ENCODE peak calls at places on chromosomes 11 and 22, in five cellular contexts. I is neural progenitor cell, K is choroid plexus epithelial cell, R is ovary, E is lower lobe of right lung. U is an unnamed sample.

GRCh38 chr11:114440121-114440860 is 1.0 kb downstream of the REXO2 start:
- DNase-seq in I (peak), E (no peak), K (peak), R (no peak), U (no peak)

GRCh38 chr22:49517211-49517610 is 310.5 kb downstream of the BRD1 start:
- DNase-seq in K (no peak), R (no peak), I (no peak), E (no peak), U (no peak)

GRCh38 chr22:46684706-46685105 is 53.3 kb downstream of the CERK start:
- DNase-seq in R (no peak), I (no peak), K (no peak), E (no peak), U (no peak)

GRCh38 chr11:32029721-32030120 is 61.2 kb upstream of the RCN1 start:
- DNase-seq in E (no peak), I (no peak), R (no peak), K (no peak), U (no peak)

GRCh38 chr11:64016512-64016911 is 19.2 kb upstream of the FLRT1 start:
- DNase-seq in E (no peak), I (no peak), K (no peak), R (no peak), U (no peak)

GRCh38 chr11:19116971-19117759 is at the start of gene ZDHHC13:
- DNase-seq in E (peak), K (peak), R (peak), I (peak), U (peak)

GRCh38 chr11:7057641-7058040 is 31.2 kb upstream of the RBMXL2 start:
- DNase-seq in I (no peak), K (no peak), E (no peak), R (no peak), U (no peak)

GRCh38 chr11:102788334-102789035 is 8.1 kb upstream of the MMP10 start:
- DNase-seq in E (no peak), I (no peak), K (no peak), R (no peak), U (no peak)

GRCh38 chr22:19407649-19408606 is 23.6 kb downstream of the HIRA start:
- DNase-seq in R (no peak), I (no peak), E (no peak), K (peak), U (no peak)

GRCh38 chr11:13284776-13285588 is 7.4 kb downstream of the BMAL1 start:
- DNase-seq in R (no peak), E (no peak), I (no peak), K (no peak), U (no peak)

GRCh38 chr22:46233231-46233630 is 16.9 kb downstream of the CDPF1 start:
- DNase-seq in K (peak), R (no peak), E (no peak), I (no peak), U (peak)

GRCh38 chr11:134206185-134206584 is 17.6 kb downstream of the NCAPD3 start:
- DNase-seq in I (no peak), E (no peak), K (no peak), R (no peak), U (no peak)

GRCh38 chr11:57240757-57241156 is 3.7 kb upstream of the APLNR start:
- DNase-seq in R (no peak), K (no peak), I (peak), E (no peak), U (no peak)

GRCh38 chr11:3803726-3804510 is 4.4 kb upstream of the PGAP2 start:
- DNase-seq in I (no peak), K (no peak), R (no peak), E (no peak), U (no peak)

GRCh38 chr11:56497010-56497409 is 5.8 kb upstream of the OR5M8 start:
- DNase-seq in K (no peak), I (no peak), E (no peak), R (no peak), U (no peak)

GRCh38 chr11:6062691-6063358 is 32.3 kb upstream of the OR56A1 start:
- DNase-seq in K (no peak), R (no peak), E (no peak), I (no peak), U (no peak)

GRCh38 chr22:31605851-31606585 is 56.0 kb downstream of the PISD start:
- DNase-seq in E (peak), I (no peak), R (no peak), K (no peak), U (no peak)

GRCh38 chr22:25199726-25200520 is at the start of gene CRYBB3:
- DNase-seq in E (no peak), I (peak), K (no peak), R (no peak), U (no peak)

GRCh38 chr11:73308963-73309960 is 1.2 kb downstream of the ARHGEF17 start:
- DNase-seq in R (peak), K (peak), E (peak), I (peak), U (peak)

GRCh38 chr22:24426436-24426835 is 963 bp upstream of the ADORA2A start:
- DNase-seq in K (no peak), I (no peak), E (no peak), R (no peak), U (peak)

DNA sequence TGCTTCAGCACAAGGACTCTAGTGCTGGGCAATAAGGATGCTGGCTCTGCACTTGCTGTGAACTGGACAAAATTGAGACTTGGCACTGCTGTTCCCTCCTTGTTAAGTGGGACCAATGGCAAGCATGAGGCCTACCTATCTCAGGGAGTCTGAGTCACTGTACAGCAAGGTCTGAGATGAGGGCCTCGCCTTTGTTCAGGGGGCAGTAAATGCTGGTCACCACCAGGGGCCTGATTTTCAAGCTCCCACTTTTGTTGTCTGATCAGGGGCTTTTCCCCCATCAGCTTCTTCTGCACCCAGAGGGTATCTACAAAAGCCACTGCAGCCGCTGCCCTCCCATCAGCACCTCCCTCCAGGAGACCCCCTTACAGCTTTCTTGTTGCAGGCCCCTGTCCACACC is 22.8 kb downstream of the DHCR7 start:
- DNase-seq in E (no peak), K (no peak), R (no peak), I (peak), U (no peak)
- TF ChIP-seq CTCF in E (no peak), K (no peak), R (no peak), I (peak), U (no peak)

GRCh38 chr11:34784318-34784841 is 131.8 kb downstream of the APIP start:
- DNase-seq in I (no peak), R (no peak), K (no peak), E (no peak), U (no peak)

GRCh38 chr11:34788642-34789041 is 127.5 kb downstream of the APIP start:
- DNase-seq in E (no peak), I (no peak), K (no peak), R (no peak), U (no peak)

GRCh38 chr11:34787899-34788298 is 128.3 kb downstream of the APIP start:
- DNase-seq in R (no peak), K (no peak), E (no peak), I (no peak), U (no peak)

GRCh38 chr11:34789196-34789834 is 126.9 kb downstream of the APIP start:
- DNase-seq in K (no peak), E (no peak), I (no peak), R (no peak), U (no peak)

DNA sequence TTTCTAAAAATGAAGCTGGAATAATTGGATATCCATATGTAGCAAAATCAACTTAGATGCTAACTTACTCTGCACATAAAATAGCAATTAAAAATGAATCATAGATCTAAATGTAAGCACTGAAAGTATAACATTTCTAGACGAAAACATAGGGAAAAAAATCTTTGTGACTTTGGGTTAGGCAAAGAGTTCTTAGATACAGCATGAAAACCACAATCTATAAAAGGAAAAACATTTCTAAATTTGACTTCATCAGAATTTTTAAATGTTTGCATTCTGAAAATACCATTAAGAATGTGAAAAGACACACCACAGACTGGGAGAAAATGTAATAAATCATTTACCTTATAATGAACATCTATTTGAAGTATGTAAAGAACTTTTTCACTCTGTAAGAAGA is 128.8 kb downstream of the APIP start:
- DNase-seq in I (no peak), E (no peak), K (no peak), R (no peak), U (no peak)
- H3K4me3 ChIP-seq in I (no peak), E (no peak), K (no peak), R (no peak), U (no peak)

DNA sequence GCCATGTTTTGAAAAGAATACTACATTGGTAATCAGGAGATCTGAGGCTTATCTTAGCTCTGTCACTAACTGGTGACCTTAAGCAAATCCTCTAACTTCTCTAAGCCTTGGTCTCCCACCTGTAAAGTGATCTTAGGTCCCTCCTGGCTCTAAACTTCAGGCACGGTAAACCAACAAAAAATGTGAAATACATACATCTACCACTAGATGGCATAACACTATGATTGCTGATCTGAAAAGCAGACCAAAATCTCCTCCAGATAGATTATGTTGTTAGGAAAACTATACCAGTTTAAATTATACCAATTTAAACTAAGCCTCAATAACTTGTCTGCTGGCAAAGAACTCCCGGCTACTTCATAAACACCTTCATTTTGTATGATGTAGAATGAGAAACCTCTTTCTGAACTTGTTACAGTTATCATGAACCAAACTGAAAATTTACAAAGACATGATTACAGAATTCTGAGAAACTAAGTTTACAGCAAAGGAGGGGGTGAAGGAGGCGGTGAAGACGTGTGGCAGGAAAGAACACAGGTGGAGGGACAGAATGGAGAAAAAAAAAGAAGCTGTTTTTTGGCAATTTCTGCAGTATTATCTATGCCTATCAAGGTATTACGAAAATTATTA is 85.9 kb downstream of the SBF2 start:
- DNase-seq in R (no peak), I (peak), K (peak), E (no peak), U (no peak)
- TF ChIP-seq CTCF in R (peak), I (peak), K (peak), E (peak), U (peak)

GRCh38 chr11:128687321-128687720 is 6.6 kb upstream of the FLI1 start:
- DNase-seq in E (peak), R (no peak), I (peak), K (no peak), U (peak)
- H3K4me3 ChIP-seq in E (peak), R (no peak), I (peak), K (peak), U (peak)